ENCODE peak calls at places on chromosomes 6 and 20, in five cellular contexts. S is epithelial cell of proximal tubule, H is GM23248, C is MG63, L is mammary epithelial cell. P is an unnamed sample.

GRCh38 chr20:44643596-44644383 is 7.7 kb downstream of the ADA start:
- DNase-seq in C (peak; percentile 98), H (peak; percentile 90), S (no peak), L (peak; percentile 73), P (peak; percentile 49)

GRCh38 chr20:38774167-38774566 is 25.9 kb downstream of the ACTR5 start:
- DNase-seq in S (no peak), L (no peak), H (no peak), C (no peak), P (no peak)

GRCh38 chr20:52937701-52938100 is 34.5 kb upstream of the TSHZ2 start:
- DNase-seq in L (no peak), C (no peak), H (no peak), S (peak; percentile 39), P (no peak)

GRCh38 chr20:35607003-35607735 is 8.5 kb upstream of the SPAG4 start:
- DNase-seq in L (peak; percentile 63), S (no peak), H (peak; percentile 24), C (no peak), P (no peak)

GRCh38 chr6:107069631-107070548 is 41.9 kb downstream of the MTRES1 start:
- DNase-seq in C (no peak), H (no peak), L (no peak), S (no peak), P (no peak)

GRCh38 chr6:148452921-148453320 is 110.3 kb downstream of the SASH1 start:
- DNase-seq in H (no peak), L (no peak), S (no peak), C (no peak), P (no peak)

GRCh38 chr6:100267721-100268123 is 197.0 kb downstream of the SIM1 start:
- DNase-seq in C (no peak), S (no peak), L (no peak), H (peak; percentile 9), P (no peak)

GRCh38 chr6:135033238-135033637 is 21.4 kb downstream of the HBS1L start:
- DNase-seq in S (no peak), H (no peak), L (peak; percentile 47), C (no peak), P (no peak)

GRCh38 chr20:37955511-37955910 is 52.6 kb downstream of the VSTM2L start:
- DNase-seq in C (no peak), L (no peak), S (no peak), H (no peak), P (no peak)

GRCh38 chr6:163897030-163897429 is 482.5 kb downstream of the QKI start:
- DNase-seq in C (peak; percentile 68), H (peak; percentile 32), L (no peak), S (peak; percentile 54), P (peak; percentile 16)

GRCh38 chr20:57483287-57484050 is 41.5 kb downstream of the CTCFL start:
- DNase-seq in C (no peak), S (no peak), H (no peak), L (no peak), P (no peak)

GRCh38 chr6:28377879-28378278 is 21.7 kb downstream of the ZSCAN12 start:
- DNase-seq in H (no peak), C (no peak), S (no peak), L (no peak), P (no peak)

GRCh38 chr6:38975621-38976049 is 72.9 kb upstream of the GLP1R start:
- DNase-seq in S (no peak), H (no peak), C (no peak), L (no peak), P (no peak)

GRCh38 chr6:12891595-12891994 is 175.0 kb downstream of the PHACTR1 start:
- DNase-seq in C (no peak), L (no peak), H (no peak), S (no peak), P (no peak)

GRCh38 chr6:135250751-135251356 is 69.7 kb downstream of the MYB start:
- DNase-seq in S (no peak), H (no peak), L (no peak), C (no peak), P (no peak)

GRCh38 chr20:34549291-34549928 is 9.1 kb upstream of the MAP1LC3A start:
- DNase-seq in S (no peak), C (no peak), L (peak; percentile 39), H (peak; percentile 39), P (peak; percentile 34)

GRCh38 chr20:18727032-18727508 is 86.5 kb upstream of the SCP2D1 start:
- DNase-seq in H (no peak), S (no peak), L (peak; percentile 46), C (no peak), P (no peak)

GRCh38 chr20:52972965-52973819 is 1.0 kb downstream of the TSHZ2 start:
- DNase-seq in L (peak; percentile 60), S (no peak), H (peak; percentile 56), C (no peak), P (no peak)

GRCh38 chr6:80003841-80004198 is 629 bp upstream of the TTK start:
- DNase-seq in H (no peak), C (no peak), S (peak; percentile 4), L (no peak), P (no peak)

GRCh38 chr20:10673831-10674683 is at the start of gene JAG1:
- DNase-seq in C (peak; percentile 90), L (peak; percentile 95), S (no peak), H (peak; percentile 96), P (peak; percentile 77)

GRCh38 chr6:74798302-74798701 is 407.6 kb downstream of the COL12A1 start:
- DNase-seq in H (no peak), C (no peak), S (no peak), L (no peak), P (no peak)

GRCh38 chr6:131400054-131400781 is 172.8 kb upstream of the ARG1 start:
- DNase-seq in S (peak; percentile 26), H (peak; percentile 90), L (peak; percentile 93), C (peak; percentile 32), P (peak; percentile 69)

GRCh38 chr20:19761853-19762252 is 3.8 kb downstream of the RIN2 start:
- DNase-seq in C (no peak), L (no peak), S (no peak), H (no peak), P (no peak)

GRCh38 chr6:161284653-161285052 is 10.8 kb upstream of the AGPAT4 start:
- DNase-seq in L (peak; percentile 31), C (no peak), S (no peak), H (no peak), P (no peak)

GRCh38 chr6:44806656-44807055 is 419.1 kb downstream of the CDC5L start:
- DNase-seq in S (no peak), H (peak; percentile 3), L (no peak), C (peak; percentile 60), P (no peak)

GRCh38 chr6:65570340-65570739 is 136.7 kb downstream of the EYS start:
- DNase-seq in H (no peak), C (no peak), S (no peak), L (no peak), P (no peak)

GRCh38 chr20:63508072-63508768 is 9.3 kb upstream of the EEF1A2 start:
- DNase-seq in C (no peak), L (no peak), H (no peak), S (no peak), P (no peak)

P was measured in kidney epithelial cell.